ENCODE peak calls at places on chromosomes 1 and 21, in seven cellular contexts. K, H, I, E, V, R and C are unnamed samples.

GRCh38 chr1:9181990-9182783 is 52.4 kb upstream of the H6PD start:
- DNase-seq in K (no peak), H (no peak), I (no peak), E (no peak), V (peak), R (peak), C (peak)

GRCh38 chr1:210758761-210759160 is 375.2 kb downstream of the KCNH1 start:
- DNase-seq in K (no peak), H (no peak), I (no peak), E (no peak), V (no peak), R (no peak), C (peak)

GRCh38 chr1:20507564-20508410 is at the start of gene MUL1:
- DNase-seq in K (peak), H (peak), I (peak), E (peak), V (peak), R (peak), C (peak)

GRCh38 chr1:15420853-15421465 is 11.3 kb downstream of the EFHD2 start:
- DNase-seq in K (no peak), H (no peak), I (no peak), E (no peak), V (no peak), R (no peak), C (no peak)

GRCh38 chr1:185960377-185961151 is 226.4 kb downstream of the HMCN1 start:
- DNase-seq in K (no peak), H (no peak), I (no peak), E (peak), V (no peak), R (peak), C (peak)

GRCh38 chr1:205228052-205228451 is 306 bp downstream of the TMCC2 start:
- DNase-seq in K (peak), H (no peak), I (peak), E (no peak), V (peak), R (no peak), C (no peak)

GRCh38 chr1:94807742-94808491 is 12.2 kb upstream of the SLC44A3 start:
- DNase-seq in K (peak), H (peak), I (no peak), E (peak), V (no peak), R (peak), C (no peak)

GRCh38 chr1:47181095-47181954 is 8.5 kb downstream of the PDZK1IP1 start:
- DNase-seq in K (no peak), H (no peak), I (peak), E (no peak), V (no peak), R (no peak), C (no peak)

GRCh38 chr1:224565186-224565585 is 50.9 kb upstream of the CNIH3 start:
- DNase-seq in K (peak), H (peak), I (no peak), E (peak), V (no peak), R (peak), C (peak)

GRCh38 chr1:51535006-51535592 is 16.0 kb upstream of the EPS15 start:
- DNase-seq in K (peak), H (peak), I (no peak), E (peak), V (peak), R (peak), C (peak)

GRCh38 chr1:209368864-209369598 is 214.5 kb upstream of the CAMK1G start:
- DNase-seq in K (no peak), H (no peak), I (no peak), E (peak), V (no peak), R (peak), C (peak)

GRCh38 chr1:213925783-213926182 is 62.0 kb upstream of the PROX1 start:
- DNase-seq in K (no peak), H (no peak), I (no peak), E (no peak), V (no peak), R (no peak), C (no peak)

GRCh38 chr1:59163268-59164092 is 133.4 kb upstream of the FGGY start:
- DNase-seq in K (peak), H (no peak), I (no peak), E (peak), V (no peak), R (peak), C (peak)

GRCh38 chr1:3702528-3702927 is 49.7 kb upstream of the CCDC27 start:
- DNase-seq in K (no peak), H (no peak), I (no peak), E (no peak), V (no peak), R (no peak), C (no peak)

GRCh38 chr1:5718716-5719632 is 273.3 kb downstream of the NPHP4 start:
- DNase-seq in K (no peak), H (no peak), I (peak), E (no peak), V (no peak), R (no peak), C (no peak)

GRCh38 chr21:25639922-25640670 is 1.0 kb downstream of the JAM2 start:
- DNase-seq in K (no peak), H (no peak), I (no peak), E (no peak), V (no peak), R (no peak), C (no peak)

GRCh38 chr1:27003745-27004470 is 8.7 kb downstream of the TENT5B start:
- DNase-seq in K (no peak), H (no peak), I (no peak), E (no peak), V (no peak), R (no peak), C (no peak)

GRCh38 chr1:209879539-209879938 is 51.8 kb downstream of the UTP25 start:
- DNase-seq in K (no peak), H (no peak), I (no peak), E (no peak), V (no peak), R (no peak), C (no peak)

GRCh38 chr1:222634180-222635013 is 16.5 kb downstream of the MIA3 start:
- DNase-seq in K (peak), H (peak), I (no peak), E (peak), V (peak), R (peak), C (peak)

GRCh38 chr1:213622365-213623087 is 365.2 kb upstream of the PROX1 start:
- DNase-seq in K (peak), H (no peak), I (no peak), E (no peak), V (peak), R (no peak), C (no peak)

GRCh38 chr1:109272021-109272799 is 10.7 kb downstream of the PSRC1 start:
- DNase-seq in K (no peak), H (no peak), I (no peak), E (no peak), V (no peak), R (no peak), C (no peak)

GRCh38 chr21:19557488-19557887 is 1153.9 kb upstream of the TMPRSS15 start:
- DNase-seq in K (no peak), H (no peak), I (no peak), E (no peak), V (no peak), R (no peak), C (no peak)

GRCh38 chr1:223700942-223701637 is 11.2 kb upstream of the CAPN2 start:
- DNase-seq in K (peak), H (peak), I (peak), E (peak), V (no peak), R (peak), C (peak)

GRCh38 chr1:153801028-153801625 is 25.9 kb downstream of the SLC27A3 start:
- DNase-seq in K (no peak), H (no peak), I (peak), E (no peak), V (no peak), R (no peak), C (no peak)

GRCh38 chr1:26711777-26712176 is 16.0 kb downstream of the ARID1A start:
- DNase-seq in K (no peak), H (no peak), I (no peak), E (no peak), V (no peak), R (no peak), C (no peak)

GRCh38 chr21:42684109-42684916 is 30.9 kb downstream of the PDE9A start:
- DNase-seq in K (peak), H (no peak), I (no peak), E (no peak), V (no peak), R (no peak), C (no peak)

GRCh38 chr1:36351222-36351977 is 28.0 kb upstream of the EVA1B start:
- DNase-seq in K (no peak), H (peak), I (no peak), E (peak), V (no peak), R (peak), C (peak)

GRCh38 chr1:246110343-246111219 is 396.5 kb downstream of the SMYD3 start:
- DNase-seq in K (no peak), H (no peak), I (no peak), E (peak), V (no peak), R (peak), C (no peak)

GRCh38 chr21:32257952-32258785 is 20.7 kb downstream of the MIS18A start:
- DNase-seq in K (peak), H (peak), I (peak), E (peak), V (peak), R (peak), C (peak)

GRCh38 chr1:226542623-226543103 is 5.9 kb upstream of the STUM start:
- DNase-seq in K (no peak), H (no peak), I (no peak), E (no peak), V (no peak), R (no peak), C (no peak)

GRCh38 chr1:54836594-54836993 is 35.5 kb upstream of the TTC22 start:
- DNase-seq in K (no peak), H (no peak), I (peak), E (no peak), V (no peak), R (no peak), C (no peak)

GRCh38 chr21:40622531-40622930 is 224.4 kb downstream of the DSCAM start:
- DNase-seq in K (no peak), H (no peak), I (no peak), E (no peak), V (no peak), R (no peak), C (no peak)

GRCh38 chr21:17829472-17829871 is 10.3 kb upstream of the C21orf91 start:
- DNase-seq in K (no peak), H (no peak), I (no peak), E (peak), V (no peak), R (peak), C (peak)

GRCh38 chr1:36493524-36493923 is 10.8 kb upstream of the CSF3R start:
- DNase-seq in K (no peak), H (no peak), I (no peak), E (no peak), V (no peak), R (no peak), C (no peak)

GRCh38 chr1:111204923-111205723 is 4.7 kb upstream of the DENND2D start:
- DNase-seq in K (peak), H (no peak), I (no peak), E (no peak), V (no peak), R (no peak), C (no peak)

GRCh38 chr21:45641480-45642035 is 2.0 kb upstream of the PCBP3 start:
- DNase-seq in K (no peak), H (no peak), I (no peak), E (no peak), V (no peak), R (no peak), C (no peak)

GRCh38 chr1:21775985-21776562 is 6.9 kb downstream of the USP48 start:
- DNase-seq in K (no peak), H (peak), I (no peak), E (peak), V (no peak), R (peak), C (peak)

GRCh38 chr1:31663622-31664452 is 19.2 kb upstream of the PEF1 start:
- DNase-seq in K (peak), H (no peak), I (peak), E (peak), V (peak), R (peak), C (peak)

GRCh38 chr1:11285883-11286734 is 13.1 kb downstream of the UBIAD1 start:
- DNase-seq in K (no peak), H (no peak), I (no peak), E (peak), V (no peak), R (peak), C (peak)
- TF ChIP-seq CTCF in K (peak), H (peak), I (no peak), E (peak), V (peak), R (peak), C (peak)

GRCh38 chr1:113388621-113389355 is 1.5 kb upstream of the MAGI3 start:
- DNase-seq in K (peak), H (peak), I (no peak), E (no peak), V (no peak), R (no peak), C (peak)
- TF ChIP-seq CTCF in K (no peak), H (peak), I (no peak), E (no peak), V (no peak), R (no peak), C (no peak)

DNA sequence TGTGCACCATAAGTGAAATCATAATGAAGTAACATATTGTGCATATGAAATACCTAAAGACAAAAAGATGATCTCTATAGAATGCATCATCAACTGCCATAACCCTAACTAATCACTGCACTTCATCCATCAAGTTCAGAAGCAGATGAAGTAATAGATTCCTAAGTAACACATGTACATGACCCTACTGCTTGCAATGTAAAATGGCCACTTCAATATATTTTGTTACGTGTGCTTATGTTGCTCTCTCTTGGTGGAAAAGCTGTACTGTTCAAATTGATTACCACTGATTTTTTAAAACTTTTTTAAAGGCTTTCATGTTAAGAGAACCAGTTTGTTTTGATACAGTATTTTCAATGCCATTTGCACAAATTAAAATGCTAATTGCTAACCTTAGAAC is 141.8 kb downstream of the TTLL7 start:
- DNase-seq in K (peak), H (no peak), I (no peak), E (peak), V (no peak), R (peak), C (peak)
- TF ChIP-seq CTCF in K (no peak), H (peak), I (no peak), E (peak), V (no peak), R (peak), C (peak)

GRCh38 chr1:143610196-143610595 is 361.6 kb downstream of the FAM72C start:
- DNase-seq in K (no peak), H (no peak), I (no peak), E (no peak), V (no peak), R (no peak), C (no peak)

GRCh38 chr1:143611159-143611558 is 360.6 kb downstream of the FAM72C start:
- DNase-seq in K (peak), H (no peak), I (no peak), E (peak), V (no peak), R (no peak), C (no peak)
- TF ChIP-seq CTCF in K (peak), H (no peak), I (no peak), E (peak), V (no peak), R (no peak), C (peak)